ENCODE peak calls at places on chromosomes 13 and 19, in six cellular contexts. S is fibroblast of villous mesenchyme, D is glutamatergic neuron, O is left ventricle myocardium inferior, Y is choroid plexus epithelial cell, L is RWPE1. E is an unnamed sample.

GRCh38 chr19:15195987-15196682 is 4.7 kb downstream of the NOTCH3 start:
- DNase-seq in S (peak), D (no peak), O (no peak), Y (no peak), L (peak), E (no peak)

GRCh38 chr13:34462843-34463242 is 479.2 kb upstream of the NBEA start:
- DNase-seq in S (peak), D (no peak), O (peak), Y (peak), L (peak), E (peak)

GRCh38 chr13:51825681-51826254 is 19.2 kb downstream of the TMEM272 start:
- DNase-seq in S (no peak), D (no peak), O (no peak), Y (no peak), L (no peak), E (no peak)

GRCh38 chr13:30690282-30691188 is 44.8 kb upstream of the ALOX5AP start:
- DNase-seq in S (peak), D (peak), O (peak), Y (peak), L (peak), E (peak)

GRCh38 chr13:30601836-30602235 is 15.9 kb upstream of the USPL1 start:
- DNase-seq in S (no peak), D (no peak), O (no peak), Y (no peak), L (no peak), E (no peak)

GRCh38 chr13:110187501-110188161 is 119.3 kb downstream of the COL4A1 start:
- DNase-seq in S (peak), D (no peak), O (peak), Y (peak), L (peak), E (peak)

GRCh38 chr13:31887311-31887710 is 144.3 kb upstream of the FRY start:
- DNase-seq in S (peak), D (no peak), O (no peak), Y (peak), L (no peak), E (peak)

GRCh38 chr19:15378529-15379082 is 981 bp downstream of the AKAP8 start:
- DNase-seq in S (peak), D (peak), O (peak), Y (peak), L (peak), E (peak)

GRCh38 chr13:35836476-35836875 is 294.7 kb downstream of the DCLK1 start:
- DNase-seq in S (peak), D (no peak), O (no peak), Y (no peak), L (no peak), E (no peak)

GRCh38 chr19:15404097-15404779 is 14.6 kb downstream of the AKAP8L start:
- DNase-seq in S (no peak), D (no peak), O (no peak), Y (no peak), L (no peak), E (no peak)

GRCh38 chr13:94705081-94705751 is 7.1 kb downstream of the SOX21 start:
- DNase-seq in S (peak), D (peak), O (no peak), Y (peak), L (no peak), E (no peak)

GRCh38 chr13:106261450-106261849 is 274.0 kb downstream of the EFNB2 start:
- DNase-seq in S (no peak), D (no peak), O (no peak), Y (no peak), L (no peak), E (no peak)

GRCh38 chr13:39016789-39017188 is 21.1 kb downstream of the PROSER1 start:
- DNase-seq in S (peak), D (peak), O (no peak), Y (peak), L (peak), E (peak)

GRCh38 chr19:13019330-13019729 is 24.1 kb downstream of the NFIX start:
- DNase-seq in S (no peak), D (no peak), O (no peak), Y (no peak), L (no peak), E (no peak)

GRCh38 chr19:42514449-42514848 is 13.8 kb downstream of the CEACAM1 start:
- DNase-seq in S (no peak), D (no peak), O (no peak), Y (no peak), L (no peak), E (no peak)

GRCh38 chr13:99982021-99982740 is 597 bp downstream of the ZIC2 start:
- DNase-seq in S (no peak), D (peak), O (no peak), Y (no peak), L (no peak), E (no peak)

GRCh38 chr19:14554382-14554812 is 17.5 kb downstream of the NDUFB7 start:
- DNase-seq in S (no peak), D (no peak), O (no peak), Y (no peak), L (no peak), E (no peak)

GRCh38 chr13:71979616-71980015 is 112.6 kb upstream of the DACH1 start:
- DNase-seq in S (no peak), D (no peak), O (no peak), Y (peak), L (no peak), E (peak)

GRCh38 chr13:112103971-112104872 is 37.3 kb downstream of the SOX1 start:
- DNase-seq in S (no peak), D (no peak), O (no peak), Y (no peak), L (no peak), E (no peak)

GRCh38 chr13:100753391-100753790 is 78.8 kb upstream of the TMTC4 start:
- DNase-seq in S (no peak), D (peak), O (no peak), Y (no peak), L (no peak), E (no peak)

GRCh38 chr19:41929536-41930071 is 1.4 kb upstream of the ERFL start:
- DNase-seq in S (no peak), D (no peak), O (no peak), Y (no peak), L (no peak), E (no peak)

GRCh38 chr13:44764334-44764733 is 188.2 kb upstream of the TSC22D1 start:
- DNase-seq in S (no peak), D (no peak), O (no peak), Y (no peak), L (no peak), E (no peak)

GRCh38 chr19:17950310-17951150 is 16.4 kb upstream of the KCNN1 start:
- DNase-seq in S (no peak), D (peak), O (peak), Y (no peak), L (no peak), E (no peak)

GRCh38 chr13:23753523-23753922 is 135.7 kb downstream of the MIPEP start:
- DNase-seq in S (peak), D (no peak), O (no peak), Y (peak), L (no peak), E (peak)

GRCh38 chr13:99352351-99353271 is 45.4 kb upstream of the GPR183 start:
- DNase-seq in S (no peak), D (no peak), O (no peak), Y (no peak), L (no peak), E (no peak)

GRCh38 chr19:35746556-35746955 is 1.1 kb downstream of the PSENEN start:
- DNase-seq in S (no peak), D (no peak), O (no peak), Y (no peak), L (no peak), E (no peak)

GRCh38 chr19:35746087-35746462 is 624 bp downstream of the PSENEN start:
- DNase-seq in S (no peak), D (no peak), O (no peak), Y (no peak), L (no peak), E (no peak)

GRCh38 chr19:35745328-35746086 is at the start of the genes PSENEN and U2AF1L4:
- DNase-seq in S (peak), D (peak), O (peak), Y (peak), L (peak), E (peak)

GRCh38 chr19:35750167-35750566 is 1.8 kb downstream of the LIN37 start:
- DNase-seq in S (no peak), D (no peak), O (no peak), Y (no peak), L (no peak), E (no peak)

GRCh38 chr19:35748106-35749020 is at the start of gene LIN37:
- DNase-seq in S (peak), D (peak), O (peak), Y (peak), L (peak), E (peak)
- TF ChIP-seq CTCF in S (no peak), D (no peak), O (peak), Y (peak), L (no peak), E (no peak)

GRCh38 chr13:40565282-40566148 is 100.9 kb downstream of the FOXO1 start:
- DNase-seq in S (no peak), D (no peak), O (no peak), Y (no peak), L (no peak), E (no peak)

GRCh38 chr13:40566811-40567210 is 99.6 kb downstream of the FOXO1 start:
- DNase-seq in S (no peak), D (no peak), O (no peak), Y (no peak), L (no peak), E (no peak)

GRCh38 chr13:40562975-40563349 is 103.5 kb downstream of the FOXO1 start:
- DNase-seq in S (no peak), D (no peak), O (no peak), Y (peak), L (no peak), E (no peak)

GRCh38 chr13:40563350-40564125 is 102.9 kb downstream of the FOXO1 start:
- DNase-seq in S (peak), D (no peak), O (no peak), Y (peak), L (no peak), E (peak)

GRCh38 chr13:40564342-40564997 is 102.0 kb downstream of the FOXO1 start:
- DNase-seq in S (no peak), D (no peak), O (no peak), Y (peak), L (no peak), E (peak)
- TF ChIP-seq CTCF in S (peak), D (no peak), O (peak), Y (peak), L (no peak), E (peak)

GRCh38 chr19:51439021-51439465 is 19.2 kb downstream of the SIGLEC8 start:
- DNase-seq in S (peak), D (no peak), O (no peak), Y (peak), L (peak), E (peak)
- TF ChIP-seq CTCF in S (peak), D (no peak), O (peak), Y (peak), L (no peak), E (peak)

DNA sequence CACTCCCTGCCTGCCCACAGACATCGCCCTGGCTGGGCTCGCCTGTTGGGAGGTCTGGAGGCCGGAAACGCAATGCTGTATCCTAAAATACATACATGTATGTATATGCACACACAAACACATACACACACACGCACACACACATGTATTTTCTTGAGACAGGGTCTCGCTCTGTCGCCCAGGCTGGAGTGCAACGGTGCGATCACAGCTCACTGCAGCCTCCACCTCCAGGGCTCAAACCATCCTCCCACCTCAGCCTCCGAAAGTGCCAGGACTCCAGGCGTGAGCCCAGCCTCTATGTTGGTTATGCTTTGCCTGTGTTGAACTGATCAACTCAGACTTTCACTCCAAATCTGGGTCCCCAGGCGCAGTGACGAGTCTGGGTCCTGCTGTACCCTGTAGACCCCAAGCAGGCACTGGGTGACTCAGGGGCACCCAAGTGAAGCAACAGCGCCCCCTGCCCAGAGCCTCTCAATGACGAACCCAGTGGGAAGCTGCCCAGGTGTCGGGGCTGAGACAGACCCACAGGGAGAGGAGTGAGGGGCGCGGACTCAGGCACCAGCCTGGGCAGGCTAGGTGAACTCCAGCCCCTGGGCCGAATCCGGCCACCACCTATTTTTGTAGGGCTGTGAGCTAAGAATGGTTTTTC is 27.4 kb upstream of the CACTIN start:
- DNase-seq in S (no peak), D (peak), O (no peak), Y (no peak), L (no peak), E (no peak)
- TF ChIP-seq CTCF in S (peak), D (peak), O (no peak), Y (peak), L (no peak), E (peak)

DNA sequence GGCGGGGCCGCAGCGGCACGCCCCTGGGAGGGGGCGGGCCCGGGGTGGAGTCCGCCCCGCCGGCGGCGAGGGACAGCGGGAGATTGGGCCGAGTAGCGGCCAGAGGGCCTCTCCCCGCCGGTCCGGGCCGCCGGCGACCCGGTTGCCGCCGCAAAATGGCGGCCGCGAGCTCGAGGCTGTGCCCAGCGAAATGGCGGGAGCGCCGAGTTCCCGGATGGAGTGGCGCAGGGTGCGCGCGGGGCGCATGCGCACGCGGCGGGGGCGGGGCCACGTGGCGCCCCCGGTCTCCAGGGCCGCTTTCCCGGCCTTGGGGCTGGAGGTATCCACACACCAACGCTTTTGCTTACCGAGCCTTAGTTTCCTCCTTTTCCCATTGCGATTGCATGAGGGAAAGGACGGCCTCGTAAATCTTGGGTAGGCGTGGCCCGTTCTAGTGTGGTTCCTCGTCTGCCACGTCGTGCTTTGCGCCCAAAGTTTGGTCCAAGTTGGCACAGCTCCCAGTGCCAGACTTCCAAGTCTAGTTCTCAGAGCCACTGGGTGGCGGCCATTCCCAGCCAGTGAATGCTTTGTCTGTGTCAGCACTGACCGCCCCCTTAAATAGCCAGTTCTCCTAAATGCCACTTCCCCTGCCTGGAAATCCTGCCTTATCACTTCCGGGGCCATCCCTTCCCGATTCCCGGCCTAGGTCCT is 491 bp downstream of the CIRBP start:
- DNase-seq in S (peak), D (peak), O (peak), Y (peak), L (peak), E (peak)
- TF ChIP-seq CTCF in S (no peak), D (no peak), O (no peak), Y (peak), L (no peak), E (peak)